ENCODE peak calls at places on chromosomes 2 and 18, in ten cellular contexts. W is Panc1, F is spleen, P is HCT116, R is transverse colon, N is GM12878, G is K562, Z is stomach, L is breast epithelium, S is HepG2. J is an unnamed sample. For H3K4me1, the result is how much of the 10 kb centered on the place peaks cover.

GRCh38 chr2:74037379-74037860 is 52.7 kb downstream of the TET3 start:
- DNase-seq in R (no peak), W (no peak), G (peak), Z (no peak), N (peak), L (no peak), S (no peak), F (no peak), P (no peak), J (no peak)

GRCh38 chr2:224369028-224369632 is 32.8 kb downstream of the FAM124B start:
- DNase-seq in Z (no peak), L (no peak), P (peak), W (no peak), N (no peak), F (no peak), R (no peak), S (peak), G (peak), J (no peak)

GRCh38 chr2:175436076-175436475 is 254.6 kb upstream of the ATP5MC3 start:
- DNase-seq in W (no peak), F (no peak), N (no peak), Z (no peak), S (no peak), G (no peak), P (no peak), R (no peak), L (no peak), J (no peak)

GRCh38 chr2:186130678-186131511 is 355.2 kb upstream of the ZC3H15 start:
- DNase-seq in N (no peak), L (no peak), Z (no peak), W (no peak), S (no peak), R (no peak), P (no peak), G (no peak), F (no peak), J (no peak)

GRCh38 chr2:64837116-64837704 is 152.0 kb upstream of the SLC1A4 start:
- DNase-seq in G (no peak), Z (no peak), R (no peak), S (no peak), F (no peak), W (no peak), L (no peak), N (no peak), P (peak), J (no peak)

GRCh38 chr18:79463424-79463960 is 67.8 kb downstream of the NFATC1 start:
- DNase-seq in L (no peak), R (no peak), F (no peak), N (no peak), W (no peak), Z (no peak), S (no peak), P (no peak), G (no peak), J (no peak)

GRCh38 chr2:217204358-217204757 is 344.5 kb upstream of the TNP1 start:
- DNase-seq in F (no peak), G (no peak), Z (no peak), S (no peak), N (no peak), R (no peak), L (no peak), P (no peak), W (no peak), J (no peak)

GRCh38 chr2:129922571-129923264 is 56.7 kb upstream of the RAB6C start:
- DNase-seq in S (no peak), G (no peak), N (no peak), R (no peak), F (no peak), W (no peak), Z (no peak), P (no peak), L (no peak), J (no peak)

GRCh38 chr2:120376101-120376500 is 30.2 kb downstream of the INHBB start:
- DNase-seq in L (no peak), W (no peak), N (no peak), Z (no peak), G (no peak), F (no peak), R (no peak), P (no peak), S (no peak), J (no peak)

GRCh38 chr2:189783451-189783926 is 650 bp downstream of the ORMDL1 start:
- DNase-seq in G (no peak), Z (no peak), S (peak), P (no peak), R (no peak), N (peak), W (no peak), L (no peak), F (no peak), J (no peak)

GRCh38 chr2:180184506-180184905 is 177.4 kb upstream of the CWC22 start:
- DNase-seq in R (no peak), L (no peak), F (no peak), G (no peak), P (no peak), N (no peak), W (no peak), S (no peak), Z (no peak), J (no peak)

GRCh38 chr2:132374551-132374950 is 42.1 kb upstream of the GPR39 start:
- DNase-seq in S (no peak), W (no peak), Z (no peak), G (no peak), L (no peak), R (no peak), F (no peak), N (no peak), P (no peak), J (no peak)

GRCh38 chr2:203603451-203604389 is 68.6 kb upstream of the RAPH1 start:
- DNase-seq in Z (no peak), F (no peak), S (no peak), N (no peak), R (no peak), L (no peak), G (no peak), W (no peak), P (no peak), J (no peak)

GRCh38 chr2:37641582-37642111 is 29.8 kb downstream of the CDC42EP3 start:
- DNase-seq in W (no peak), G (no peak), S (no peak), Z (no peak), F (no peak), L (no peak), R (no peak), N (no peak), P (no peak), J (no peak)

GRCh38 chr2:39484206-39484605 is 47.1 kb upstream of the MAP4K3 start:
- DNase-seq in L (no peak), N (no peak), G (no peak), S (no peak), Z (no peak), P (no peak), R (no peak), W (no peak), F (no peak), J (no peak)
- H3K4me1 ChIP-seq in L (under half), N (under half), G (under half), S (under half), Z (under half), P (under half), R (under half), W (under half), F (under half), J (under half)

GRCh38 chr2:230658877-230659652 is 53.6 kb upstream of the CAB39 start:
- DNase-seq in R (no peak), F (no peak), L (no peak), S (no peak), W (no peak), P (no peak), N (peak), Z (no peak), G (peak), J (no peak)
- TF ChIP-seq POLR2AphosphoS5 in R (no peak), F (no peak), L (no peak), S (no peak), W (no peak), P (no peak), N (peak), Z (no peak), G (peak), J (no peak)

GRCh38 chr2:237892478-237892877 is 33.1 kb downstream of the RAMP1 start:
- DNase-seq in R (no peak), Z (no peak), S (no peak), P (no peak), L (no peak), F (no peak), G (no peak), N (no peak), W (no peak), J (no peak)
- H3K27ac ChIP-seq in R (peak), Z (no peak), S (no peak), P (no peak), L (no peak), F (no peak), G (no peak), N (no peak), W (no peak), J (no peak)

GRCh38 chr2:233414777-233415570 is 60.7 kb downstream of the DGKD start:
- DNase-seq in R (no peak), S (no peak), P (peak), W (no peak), F (no peak), N (no peak), G (no peak), Z (peak), L (peak), J (no peak)

GRCh38 chr2:233418052-233418760 is 63.9 kb downstream of the DGKD start:
- DNase-seq in S (no peak), L (no peak), P (no peak), W (no peak), F (no peak), N (no peak), R (no peak), Z (peak), G (no peak), J (no peak)

GRCh38 chr2:233417282-233417681 is 63.0 kb downstream of the DGKD start:
- DNase-seq in F (no peak), G (no peak), R (no peak), S (no peak), Z (peak), W (no peak), P (no peak), L (no peak), N (no peak), J (no peak)

GRCh38 chr2:233416199-233416598 is 61.9 kb downstream of the DGKD start:
- DNase-seq in F (no peak), L (no peak), N (no peak), R (no peak), W (no peak), Z (peak), G (no peak), P (no peak), S (no peak), J (no peak)

GRCh38 chr2:233416706-233417105 is 62.4 kb downstream of the DGKD start:
- DNase-seq in W (no peak), R (no peak), Z (peak), P (no peak), S (no peak), L (no peak), N (no peak), G (no peak), F (no peak), J (no peak)
- H3K4me1 ChIP-seq in W (half or more), R (half or more), Z (half or more), P (half or more), S (under half), L (under half), N (half or more), G (under half), F (half or more), J (under half)

J was measured in prostate gland.